ENCODE peak calls at places on chromosomes 7 and 10, in eight cellular contexts. H is WTC11; O is Calu3; Z is PC-9; R is brain microvascular endothelial cell; M is tibial nerve; W is CD4-positive, alpha-beta T cell; J is fibroblast of lung. I is an unnamed sample.

GRCh38 chr10:62384057-62384446 is 9.9 kb downstream of the ZNF365 start:
- DNase-seq in H (no peak), O (peak), Z (peak), R (peak), M (no peak), W (peak), J (peak), I (no peak)

GRCh38 chr7:108002726-108003590 is at the start of gene LAMB1:
- DNase-seq in H (peak), O (peak), Z (peak), R (peak), M (peak), W (no peak), J (peak), I (no peak)

GRCh38 chr10:12408472-12408871 is 59.1 kb downstream of the CAMK1D start:
- DNase-seq in H (no peak), O (no peak), Z (no peak), R (no peak), M (no peak), W (no peak), J (no peak), I (no peak)

GRCh38 chr7:103065666-103066065 is 8.9 kb downstream of the FBXL13 start:
- DNase-seq in H (peak), O (peak), Z (peak), R (peak), M (no peak), W (no peak), J (peak), I (no peak)

GRCh38 chr7:41648506-41648905 is 54.4 kb downstream of the INHBA start:
- DNase-seq in H (no peak), O (no peak), Z (no peak), R (no peak), M (no peak), W (no peak), J (no peak), I (no peak)

GRCh38 chr10:110279062-110279986 is 25.4 kb downstream of the SMNDC1 start:
- DNase-seq in H (peak), O (peak), Z (peak), R (peak), M (peak), W (peak), J (peak), I (no peak)

GRCh38 chr10:33901166-33901565 is 566.7 kb upstream of the NRP1 start:
- DNase-seq in H (no peak), O (no peak), Z (no peak), R (peak), M (peak), W (no peak), J (peak), I (no peak)

GRCh38 chr10:15571570-15571969 is 148.2 kb downstream of the ITGA8 start:
- DNase-seq in H (no peak), O (no peak), Z (no peak), R (peak), M (peak), W (no peak), J (peak), I (no peak)

GRCh38 chr10:131032329-131033165 is 279.0 kb downstream of the TCERG1L start:
- DNase-seq in H (no peak), O (no peak), Z (no peak), R (no peak), M (no peak), W (no peak), J (no peak), I (no peak)

GRCh38 chr7:4100148-4100547 is 581.9 kb upstream of the FOXK1 start:
- DNase-seq in H (no peak), O (no peak), Z (no peak), R (no peak), M (no peak), W (no peak), J (no peak), I (no peak)

GRCh38 chr7:28996836-28997235 is 38.7 kb upstream of the TRIL start:
- DNase-seq in H (no peak), O (no peak), Z (no peak), R (no peak), M (no peak), W (no peak), J (peak), I (no peak)

DNA sequence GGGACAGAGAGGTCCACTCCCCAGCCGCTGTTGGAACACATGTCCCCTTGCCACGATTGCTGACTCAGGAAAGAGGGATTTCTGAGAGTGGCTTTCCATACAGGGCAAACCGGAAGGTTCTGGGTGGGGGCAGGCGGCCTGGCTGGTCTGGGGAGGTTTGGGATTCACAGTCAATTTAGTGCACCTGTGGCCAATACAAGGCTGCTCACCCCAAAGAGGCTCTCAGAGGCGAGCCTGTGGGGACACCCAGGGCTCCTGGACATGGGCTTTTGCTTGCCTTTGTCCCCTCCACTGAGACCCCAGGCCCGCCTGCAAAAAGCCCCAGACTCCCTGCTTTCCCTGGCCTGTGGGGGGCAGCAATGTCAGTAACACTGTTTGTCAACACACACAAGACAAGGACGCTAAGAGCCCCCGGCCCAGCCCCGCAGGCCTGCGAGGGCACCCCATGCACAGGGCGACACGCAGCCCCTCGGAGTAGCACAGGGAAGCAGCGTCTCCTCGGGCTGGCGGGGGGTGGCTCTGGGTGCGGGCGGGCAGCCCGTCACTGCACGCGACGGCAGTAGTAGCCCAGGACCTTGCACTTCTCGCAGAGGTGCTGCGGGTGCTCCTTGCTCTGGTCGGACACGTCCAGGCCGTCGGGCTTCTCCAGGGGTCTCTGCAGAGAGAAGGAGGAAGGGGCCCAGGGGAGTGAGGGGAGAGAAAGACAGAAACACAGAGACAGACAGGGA is 38.7 kb downstream of the PPIF start:
- DNase-seq in H (peak), O (no peak), Z (no peak), R (no peak), M (peak), W (no peak), J (no peak), I (no peak)
- TF ChIP-seq CTCF in H (peak), O (no peak), Z (no peak), R (peak), M (no peak), W (no peak), J (no peak), I (no peak)

GRCh38 chr7:9557853-9558252 is 1124.4 kb downstream of the NXPH1 start:
- DNase-seq in H (no peak), O (no peak), Z (no peak), R (no peak), M (no peak), W (no peak), J (no peak), I (no peak)
- TF ChIP-seq CTCF in H (no peak), O (no peak), Z (no peak), R (no peak), M (no peak), W (no peak), J (no peak), I (no peak)

DNA sequence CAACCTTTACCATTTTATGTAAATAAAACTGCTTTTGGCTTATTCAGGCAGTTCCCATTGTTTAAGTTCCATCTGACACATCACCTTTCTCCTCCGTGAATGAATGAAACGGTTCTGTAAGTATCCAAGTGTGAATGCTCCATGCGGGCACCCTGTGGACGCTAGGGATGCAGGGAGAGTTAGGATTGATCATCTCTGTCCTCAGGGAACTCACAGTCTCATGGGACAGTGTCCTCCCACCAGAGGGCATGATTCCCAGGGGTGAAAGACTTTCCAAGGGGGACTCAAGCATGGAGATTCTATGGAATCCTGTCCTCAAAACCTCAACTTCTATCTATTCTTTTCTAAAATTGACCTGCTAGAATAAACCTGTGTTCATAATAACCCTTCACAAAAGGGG is 98.8 kb downstream of the HECW1 start:
- DNase-seq in H (no peak), O (peak), Z (no peak), R (no peak), M (no peak), W (no peak), J (no peak), I (no peak)
- TF ChIP-seq CTCF in H (no peak), O (no peak), Z (no peak), R (peak), M (no peak), W (no peak), J (peak), I (no peak)

GRCh38 chr7:87624628-87625027 is 3.6 kb upstream of the RUNDC3B start:
- DNase-seq in H (no peak), O (no peak), Z (no peak), R (no peak), M (no peak), W (no peak), J (no peak), I (no peak)
- TF ChIP-seq CTCF in H (no peak), O (peak), Z (peak), R (no peak), M (no peak), W (no peak), J (no peak), I (no peak)

GRCh38 chr10:78604286-78604685 is 464.5 kb upstream of the ZMIZ1 start:
- DNase-seq in H (no peak), O (no peak), Z (no peak), R (no peak), M (no peak), W (no peak), J (no peak), I (no peak)

GRCh38 chr10:78600740-78601139 is 468.0 kb upstream of the ZMIZ1 start:
- DNase-seq in H (no peak), O (no peak), Z (no peak), R (no peak), M (peak), W (no peak), J (peak), I (no peak)

GRCh38 chr10:78604721-78605120 is 464.0 kb upstream of the ZMIZ1 start:
- DNase-seq in H (no peak), O (no peak), Z (no peak), R (no peak), M (no peak), W (no peak), J (no peak), I (no peak)

GRCh38 chr10:78602201-78602917 is 466.4 kb upstream of the ZMIZ1 start:
- DNase-seq in H (no peak), O (no peak), Z (no peak), R (no peak), M (no peak), W (no peak), J (peak), I (no peak)

DNA sequence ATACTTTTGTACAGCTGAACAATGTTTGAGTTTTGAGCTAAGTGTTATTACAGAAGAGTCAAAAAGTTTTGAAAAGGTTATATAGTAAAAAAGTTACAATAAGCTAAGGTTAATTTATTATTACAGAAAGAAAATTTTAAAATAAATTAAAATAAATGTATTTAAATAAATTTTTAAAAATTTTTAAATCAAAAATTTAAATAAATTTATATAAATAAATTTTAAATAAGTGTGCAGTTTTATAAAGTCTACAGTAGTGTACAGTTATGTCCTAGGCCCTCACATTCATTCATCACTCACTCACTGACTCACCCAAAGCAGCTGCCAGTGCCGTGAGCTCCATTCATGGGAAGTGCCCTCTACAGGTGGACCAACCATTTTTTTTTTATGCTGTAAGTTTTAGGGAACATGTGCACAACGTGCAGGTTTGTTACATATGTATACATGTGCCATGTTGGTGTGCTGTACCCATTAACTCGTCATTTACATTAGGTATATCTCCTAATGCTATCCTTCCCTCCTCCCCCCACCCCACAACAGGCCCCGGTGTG is 462.9 kb upstream of the ZMIZ1 start:
- DNase-seq in H (no peak), O (peak), Z (peak), R (no peak), M (no peak), W (no peak), J (peak), I (no peak)
- TF ChIP-seq CTCF in H (no peak), O (peak), Z (peak), R (peak), M (no peak), W (no peak), J (no peak), I (no peak)

GRCh38 chr7:15323545-15323944 is 238.3 kb downstream of the AGMO start:
- DNase-seq in H (no peak), O (no peak), Z (no peak), R (no peak), M (peak), W (no peak), J (no peak), I (no peak)

GRCh38 chr7:15330943-15331342 is 230.9 kb downstream of the AGMO start:
- DNase-seq in H (no peak), O (no peak), Z (no peak), R (no peak), M (no peak), W (no peak), J (no peak), I (no peak)

GRCh38 chr7:15326044-15326644 is 235.7 kb downstream of the AGMO start:
- DNase-seq in H (no peak), O (no peak), Z (no peak), R (peak), M (no peak), W (no peak), J (peak), I (no peak)
- TF ChIP-seq CTCF in H (peak), O (peak), Z (peak), R (peak), M (no peak), W (no peak), J (peak), I (no peak)